ENCODE peak calls at places on chromosomes 16 and 17, in eight cellular contexts. One of them, this sample, is unnamed.

GRCh38 chr16:26816885-26817571 is 249.7 kb upstream of the C16orf82 start:
- DNase-seq in cardiac muscle cell: no peak
- DNase-seq in GM23338: no peak
- DNase-seq in HFF-Myc: no peak
- DNase-seq in lower lobe of right lung: no peak
- DNase-seq in neural progenitor cell: no peak
- DNase-seq in thoracic aorta: no peak
- DNase-seq in cardiac fibroblast: peak; percentile 33
- DNase-seq in this sample: no peak

GRCh38 chr17:20206068-20206467 is 196.9 kb downstream of the SPECC1 start:
- DNase-seq in cardiac muscle cell: peak; percentile 51
- DNase-seq in GM23338: no peak
- DNase-seq in HFF-Myc: no peak
- DNase-seq in lower lobe of right lung: no peak
- DNase-seq in neural progenitor cell: no peak
- DNase-seq in thoracic aorta: peak; percentile 43
- DNase-seq in cardiac fibroblast: peak; percentile 61
- DNase-seq in this sample: no peak

GRCh38 chr16:27816561-27816960 is 247.0 kb downstream of the GSG1L start:
- DNase-seq in cardiac muscle cell: no peak
- DNase-seq in GM23338: no peak
- DNase-seq in HFF-Myc: no peak
- DNase-seq in lower lobe of right lung: no peak
- DNase-seq in neural progenitor cell: no peak
- DNase-seq in thoracic aorta: no peak
- DNase-seq in cardiac fibroblast: no peak
- DNase-seq in this sample: no peak

GRCh38 chr16:87926246-87927194 is 9.8 kb downstream of the CA5A start:
- DNase-seq in cardiac muscle cell: no peak
- DNase-seq in GM23338: no peak
- DNase-seq in HFF-Myc: no peak
- DNase-seq in lower lobe of right lung: peak; percentile 84
- DNase-seq in neural progenitor cell: no peak
- DNase-seq in thoracic aorta: no peak
- DNase-seq in cardiac fibroblast: no peak
- DNase-seq in this sample: no peak

GRCh38 chr16:85894266-85894665 is 4.7 kb upstream of the IRF8 start:
- DNase-seq in cardiac muscle cell: no peak
- DNase-seq in GM23338: peak; percentile 45
- DNase-seq in HFF-Myc: no peak
- DNase-seq in lower lobe of right lung: no peak
- DNase-seq in neural progenitor cell: no peak
- DNase-seq in thoracic aorta: no peak
- DNase-seq in cardiac fibroblast: no peak
- DNase-seq in this sample: no peak

GRCh38 chr17:76738468-76738850 is 540 bp downstream of the MFSD11 start:
- DNase-seq in cardiac muscle cell: no peak
- DNase-seq in GM23338: no peak
- DNase-seq in HFF-Myc: no peak
- DNase-seq in lower lobe of right lung: no peak
- DNase-seq in neural progenitor cell: no peak
- DNase-seq in thoracic aorta: no peak
- DNase-seq in cardiac fibroblast: peak; percentile 30
- DNase-seq in this sample: no peak

GRCh38 chr17:40952675-40953074 is 14.1 kb downstream of the KRT39 start:
- DNase-seq in cardiac muscle cell: peak; percentile 17
- DNase-seq in GM23338: no peak
- DNase-seq in HFF-Myc: peak; percentile 40
- DNase-seq in lower lobe of right lung: no peak
- DNase-seq in neural progenitor cell: no peak
- DNase-seq in thoracic aorta: no peak
- DNase-seq in cardiac fibroblast: peak; percentile 81
- DNase-seq in this sample: no peak

GRCh38 chr17:16374129-16374528 is 6.8 kb upstream of the UBB start:
- DNase-seq in cardiac muscle cell: peak; percentile 86
- DNase-seq in GM23338: no peak
- DNase-seq in HFF-Myc: no peak
- DNase-seq in lower lobe of right lung: no peak
- DNase-seq in neural progenitor cell: no peak
- DNase-seq in thoracic aorta: peak; percentile 31
- DNase-seq in cardiac fibroblast: peak; percentile 93
- DNase-seq in this sample: no peak

GRCh38 chr17:77433385-77434135 is 292.8 kb downstream of the SEC14L1 start:
- DNase-seq in cardiac muscle cell: peak; percentile 79
- DNase-seq in GM23338: no peak
- DNase-seq in HFF-Myc: no peak
- DNase-seq in lower lobe of right lung: no peak
- DNase-seq in neural progenitor cell: no peak
- DNase-seq in thoracic aorta: no peak
- DNase-seq in cardiac fibroblast: peak; percentile 65
- DNase-seq in this sample: no peak

GRCh38 chr17:66304304-66305174 is 2.1 kb downstream of the PRKCA start:
- DNase-seq in cardiac muscle cell: peak; percentile 41
- DNase-seq in GM23338: peak; percentile 80
- DNase-seq in HFF-Myc: no peak
- DNase-seq in lower lobe of right lung: no peak
- DNase-seq in neural progenitor cell: peak; percentile 64
- DNase-seq in thoracic aorta: no peak
- DNase-seq in cardiac fibroblast: peak; percentile 47
- DNase-seq in this sample: no peak

GRCh38 chr17:74959826-74960738 is 12.5 kb downstream of the HID1 start:
- DNase-seq in cardiac muscle cell: peak; percentile 16
- DNase-seq in GM23338: no peak
- DNase-seq in HFF-Myc: no peak
- DNase-seq in lower lobe of right lung: no peak
- DNase-seq in neural progenitor cell: no peak
- DNase-seq in thoracic aorta: no peak
- DNase-seq in cardiac fibroblast: peak; percentile 19
- DNase-seq in this sample: no peak

DNA sequence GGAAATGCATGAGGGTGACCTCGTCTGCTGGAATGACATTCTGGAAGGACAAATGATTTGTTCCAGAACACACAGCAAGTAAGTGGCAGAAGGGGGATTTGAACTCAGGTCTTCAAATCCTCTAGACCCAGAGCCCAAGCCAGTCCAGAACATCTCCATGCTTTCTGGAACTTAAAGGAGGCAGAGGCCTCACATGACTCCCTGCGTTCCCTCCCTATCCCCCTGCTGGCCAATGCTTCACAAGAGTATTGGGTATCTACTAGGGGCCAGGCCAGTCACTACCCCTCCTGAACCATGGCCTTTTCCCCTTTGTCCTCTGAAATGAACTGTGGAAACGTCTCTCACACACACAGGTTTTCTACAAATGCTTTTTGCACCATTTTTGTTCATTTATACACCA is 7.6 kb upstream of the BEAN1 start:
- DNase-seq in cardiac muscle cell: no peak
- DNase-seq in GM23338: peak; percentile 66
- DNase-seq in HFF-Myc: no peak
- DNase-seq in lower lobe of right lung: no peak
- DNase-seq in neural progenitor cell: peak; percentile 20
- DNase-seq in thoracic aorta: no peak
- DNase-seq in cardiac fibroblast: no peak
- DNase-seq in this sample: no peak
- TF ChIP-seq CTCF in cardiac muscle cell: peak; percentile 8
- TF ChIP-seq CTCF in GM23338: peak; percentile 42
- TF ChIP-seq CTCF in HFF-Myc: no peak
- TF ChIP-seq CTCF in lower lobe of right lung: no peak
- TF ChIP-seq CTCF in neural progenitor cell: peak; percentile 25
- TF ChIP-seq CTCF in thoracic aorta: no peak
- TF ChIP-seq CTCF in cardiac fibroblast: no peak
- TF ChIP-seq CTCF in this sample: no peak

GRCh38 chr17:38611070-38611786 is 5.5 kb upstream of the SRCIN1 start:
- DNase-seq in cardiac muscle cell: no peak
- DNase-seq in GM23338: no peak
- DNase-seq in HFF-Myc: no peak
- DNase-seq in lower lobe of right lung: no peak
- DNase-seq in neural progenitor cell: no peak
- DNase-seq in thoracic aorta: no peak
- DNase-seq in cardiac fibroblast: no peak
- DNase-seq in this sample: no peak

GRCh38 chr17:38616361-38616760 is 10.6 kb upstream of the SRCIN1 start:
- DNase-seq in cardiac muscle cell: no peak
- DNase-seq in GM23338: no peak
- DNase-seq in HFF-Myc: no peak
- DNase-seq in lower lobe of right lung: no peak
- DNase-seq in neural progenitor cell: peak; percentile 62
- DNase-seq in thoracic aorta: no peak
- DNase-seq in cardiac fibroblast: no peak
- DNase-seq in this sample: no peak

GRCh38 chr17:38611872-38612376 is 6.2 kb upstream of the SRCIN1 start:
- DNase-seq in cardiac muscle cell: no peak
- DNase-seq in GM23338: no peak
- DNase-seq in HFF-Myc: no peak
- DNase-seq in lower lobe of right lung: no peak
- DNase-seq in neural progenitor cell: no peak
- DNase-seq in thoracic aorta: no peak
- DNase-seq in cardiac fibroblast: no peak
- DNase-seq in this sample: no peak

GRCh38 chr17:38613525-38613980 is 7.8 kb upstream of the SRCIN1 start:
- DNase-seq in cardiac muscle cell: no peak
- DNase-seq in GM23338: no peak
- DNase-seq in HFF-Myc: no peak
- DNase-seq in lower lobe of right lung: no peak
- DNase-seq in neural progenitor cell: no peak
- DNase-seq in thoracic aorta: no peak
- DNase-seq in cardiac fibroblast: no peak
- DNase-seq in this sample: no peak

DNA sequence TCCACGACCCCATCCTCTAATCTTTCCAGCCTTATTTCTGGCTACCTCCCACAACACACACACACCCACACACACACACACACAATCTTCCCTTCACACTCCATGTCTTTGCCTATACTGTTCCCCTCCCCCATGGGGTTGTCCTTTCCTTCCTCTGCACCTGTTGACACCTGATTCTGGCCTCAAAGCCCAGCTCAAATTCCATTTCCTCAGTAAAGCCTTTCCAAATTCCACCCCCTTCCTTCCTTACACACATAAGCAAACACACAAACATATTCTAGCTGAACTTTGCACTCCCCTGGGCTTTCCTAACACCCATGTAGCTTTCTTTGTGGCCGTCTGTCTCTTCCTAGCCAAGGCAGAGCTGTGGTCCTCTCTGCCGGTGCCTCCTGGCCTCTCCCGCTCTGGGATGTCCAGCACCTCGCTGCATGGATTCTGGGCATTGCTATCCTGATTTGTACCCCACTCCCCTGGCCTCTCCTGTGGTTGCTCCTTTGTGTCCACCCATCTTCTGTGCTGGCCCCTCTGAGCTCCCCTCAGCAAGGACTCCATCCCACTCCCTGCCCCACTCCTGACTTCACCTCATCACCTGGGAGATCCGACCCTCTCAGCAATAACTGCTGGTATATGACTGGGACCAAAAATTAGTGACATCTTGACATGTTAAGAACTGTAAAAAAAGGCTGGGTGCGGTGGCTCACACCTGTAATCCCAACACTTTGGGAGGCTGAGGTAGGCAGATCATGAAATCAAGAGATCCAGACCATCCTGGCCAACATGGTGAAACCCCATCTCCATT is 8.4 kb upstream of the SRCIN1 start:
- DNase-seq in cardiac muscle cell: no peak
- DNase-seq in GM23338: peak; percentile 58
- DNase-seq in HFF-Myc: no peak
- DNase-seq in lower lobe of right lung: no peak
- DNase-seq in neural progenitor cell: no peak
- DNase-seq in thoracic aorta: no peak
- DNase-seq in cardiac fibroblast: no peak
- DNase-seq in this sample: no peak
- TF ChIP-seq CTCF in cardiac muscle cell: no peak
- TF ChIP-seq CTCF in GM23338: no peak
- TF ChIP-seq CTCF in HFF-Myc: no peak
- TF ChIP-seq CTCF in lower lobe of right lung: no peak
- TF ChIP-seq CTCF in neural progenitor cell: no peak
- TF ChIP-seq CTCF in thoracic aorta: no peak
- TF ChIP-seq CTCF in cardiac fibroblast: no peak
- TF ChIP-seq CTCF in this sample: no peak

DNA sequence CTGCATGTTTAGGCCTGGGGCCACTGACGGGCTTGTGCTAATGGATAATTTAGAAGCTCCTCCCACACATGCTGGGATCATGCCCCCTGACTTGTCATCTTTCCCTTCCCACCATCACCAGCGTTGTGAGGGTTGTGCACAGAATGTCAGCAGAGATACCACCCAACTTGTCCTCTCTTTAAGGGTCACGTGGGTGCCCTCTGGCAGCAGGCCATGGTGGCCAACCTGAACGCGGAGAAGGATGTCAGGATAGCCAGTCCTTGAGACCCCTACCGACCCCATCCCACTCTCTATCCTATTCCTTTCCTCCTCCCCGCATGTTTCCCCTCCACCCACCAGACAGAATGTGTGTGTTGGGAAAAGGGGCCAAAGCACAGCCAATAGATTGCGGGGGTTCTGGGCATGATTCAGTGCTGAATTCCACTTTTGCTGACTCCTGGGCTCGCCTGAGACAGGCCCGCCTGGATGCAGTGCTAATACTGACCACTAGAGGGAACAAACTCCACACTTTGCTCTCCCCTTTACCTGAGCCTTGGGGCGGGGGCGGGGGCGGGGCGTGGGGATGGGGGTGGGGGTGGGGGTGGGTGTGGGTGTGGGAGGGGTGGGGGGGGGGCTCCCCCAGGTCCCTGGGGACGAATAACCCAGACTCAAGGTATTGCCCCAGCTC is at the start of gene GH2:
- DNase-seq in cardiac muscle cell: peak; percentile 62
- DNase-seq in GM23338: peak; percentile 82
- DNase-seq in HFF-Myc: peak; percentile 27
- DNase-seq in lower lobe of right lung: no peak
- DNase-seq in neural progenitor cell: peak; percentile 58
- DNase-seq in thoracic aorta: no peak
- DNase-seq in cardiac fibroblast: peak; percentile 64
- DNase-seq in this sample: peak; percentile 69
- TF ChIP-seq CTCF in cardiac muscle cell: peak; percentile 65
- TF ChIP-seq CTCF in GM23338: peak; percentile 67
- TF ChIP-seq CTCF in HFF-Myc: peak; percentile 65
- TF ChIP-seq CTCF in lower lobe of right lung: peak; percentile 56
- TF ChIP-seq CTCF in neural progenitor cell: peak; percentile 58
- TF ChIP-seq CTCF in thoracic aorta: peak; percentile 64
- TF ChIP-seq CTCF in cardiac fibroblast: peak; percentile 77
- TF ChIP-seq CTCF in this sample: peak; percentile 62

DNA sequence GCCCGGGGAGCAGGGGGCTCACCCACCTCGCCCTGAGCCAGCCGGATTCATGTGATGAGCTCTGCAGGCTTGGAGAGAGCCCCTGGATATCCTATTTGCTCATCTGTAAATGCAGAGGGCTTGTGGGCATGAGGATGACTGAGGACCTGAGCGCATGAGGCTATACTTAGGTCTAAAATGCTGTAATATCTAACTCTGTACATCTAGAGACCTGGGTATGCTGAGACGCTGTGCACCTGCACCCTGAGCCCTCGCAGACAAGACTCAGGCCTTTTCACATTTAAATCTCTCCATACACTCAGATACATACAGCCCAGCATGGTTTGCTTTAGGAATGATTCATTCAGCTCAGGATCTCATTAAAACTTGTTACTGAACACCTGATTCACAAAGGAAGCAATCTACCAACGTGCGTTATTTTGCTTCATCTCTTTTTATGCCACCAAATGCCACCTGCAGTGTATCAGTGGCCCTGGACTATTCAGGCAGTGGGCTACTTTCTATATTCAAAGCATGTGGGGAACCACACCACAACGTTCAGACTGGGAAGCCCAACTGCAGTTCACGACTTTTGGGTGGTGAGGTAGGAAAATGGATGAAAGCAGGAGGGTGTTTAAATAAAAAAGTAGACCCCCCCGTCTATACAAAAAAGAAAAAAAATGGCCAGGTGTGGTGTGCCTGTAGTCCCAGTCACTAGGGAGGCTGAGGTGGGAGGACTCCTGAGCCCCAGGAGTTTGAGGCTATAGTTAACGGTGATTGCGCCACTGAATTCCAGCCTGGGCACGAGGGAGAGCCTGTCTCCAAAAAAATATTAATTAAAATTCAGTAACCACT is 12.0 kb downstream of the USP7 start:
- DNase-seq in cardiac muscle cell: no peak
- DNase-seq in GM23338: no peak
- DNase-seq in HFF-Myc: no peak
- DNase-seq in lower lobe of right lung: no peak
- DNase-seq in neural progenitor cell: no peak
- DNase-seq in thoracic aorta: no peak
- DNase-seq in cardiac fibroblast: no peak
- DNase-seq in this sample: no peak
- TF ChIP-seq CTCF in cardiac muscle cell: no peak
- TF ChIP-seq CTCF in GM23338: no peak
- TF ChIP-seq CTCF in HFF-Myc: no peak
- TF ChIP-seq CTCF in lower lobe of right lung: no peak
- TF ChIP-seq CTCF in neural progenitor cell: no peak
- TF ChIP-seq CTCF in thoracic aorta: no peak
- TF ChIP-seq CTCF in cardiac fibroblast: no peak
- TF ChIP-seq CTCF in this sample: no peak